ENCODE peak calls at places on chromosomes 4 and X, in six cellular contexts. F is upper lobe of left lung; U is hypothalamus; K is activated CD8-positive, alpha-beta memory T cell treated with anti-CD3 and anti-CD28 coated beads for 24 hours; Q is HS-5; E is NCI-H1694 treated with DMSO at 0.1 percent for 48 hours. I is an unnamed sample.

GRCh38 chr4:185775792-185776555 is 36.0 kb downstream of the SORBS2 start:
- DNase-seq in Q (no peak), F (no peak), K (no peak), U (no peak), E (no peak), I (no peak)

GRCh38 chrX:85112270-85112669 is 108.6 kb downstream of the APOOL start:
- DNase-seq in E (no peak), F (no peak), K (no peak), Q (no peak), U (no peak), I (no peak)

GRCh38 chrX:97332963-97333362 is 449.3 kb downstream of the RPA4 start:
- DNase-seq in E (no peak), Q (no peak), F (no peak), U (no peak), K (no peak), I (no peak)

GRCh38 chrX:103878466-103879151 is 46.6 kb upstream of the RAB9B start:
- DNase-seq in K (no peak), U (no peak), E (no peak), Q (peak), F (no peak), I (no peak)

GRCh38 chr4:87093443-87094123 is 126.8 kb downstream of the KLHL8 start:
- DNase-seq in F (no peak), U (peak), K (peak), Q (peak), E (peak), I (peak)

GRCh38 chr4:19497692-19498091 is 754.0 kb upstream of the SLIT2 start:
- DNase-seq in U (no peak), K (no peak), E (no peak), Q (no peak), F (no peak), I (no peak)

GRCh38 chr4:92305148-92305877 is 1.5 kb downstream of the GRID2 start:
- DNase-seq in Q (no peak), U (peak), K (no peak), E (peak), F (peak), I (no peak)

GRCh38 chr4:6530964-6531363 is 44.0 kb upstream of the MAN2B2 start:
- DNase-seq in Q (no peak), U (no peak), E (no peak), F (no peak), K (no peak), I (no peak)